ENCODE peak calls at places on chromosomes 11 and 22, in seven cellular contexts. T, F, E, C, Z, I and Q are unnamed samples.

GRCh38 chr22:40027191-40028097 is 32.7 kb downstream of the FAM83F start:
- DNase-seq in T (no peak), F (no peak), Z (no peak), E (no peak), C (no peak), I (no peak), Q (no peak)

GRCh38 chr11:60810583-60810982 is 25.4 kb downstream of the MS4A10 start:
- DNase-seq in Z (no peak), T (no peak), I (no peak), C (no peak), E (no peak), F (peak), Q (no peak)

GRCh38 chr11:134369656-134370525 is 38.1 kb downstream of the GLB1L2 start:
- DNase-seq in C (no peak), F (no peak), I (no peak), T (peak), E (no peak), Z (no peak), Q (no peak)

GRCh38 chr22:24686280-24686679 is 83.3 kb downstream of the GGT1 start:
- DNase-seq in I (no peak), T (no peak), E (no peak), C (no peak), Z (no peak), F (no peak), Q (no peak)

GRCh38 chr22:39527481-39527961 is 5.0 kb downstream of the RPS19BP1 start:
- DNase-seq in C (no peak), T (no peak), F (peak), Z (peak), I (no peak), E (no peak), Q (no peak)

GRCh38 chr11:60951909-60952741 is at the start of gene SLC15A3:
- DNase-seq in F (peak), I (peak), C (peak), Z (peak), T (peak), E (peak), Q (no peak)

GRCh38 chr11:132234878-132235277 is 864.5 kb downstream of the NTM start:
- DNase-seq in T (no peak), F (no peak), C (no peak), I (no peak), Z (no peak), E (no peak), Q (no peak)

GRCh38 chr11:88310246-88310645 is 27.3 kb downstream of the CTSC start:
- DNase-seq in Z (no peak), T (no peak), C (no peak), E (no peak), F (no peak), I (no peak), Q (no peak)

GRCh38 chr11:34149274-34149673 is 43.8 kb downstream of the NAT10 start:
- DNase-seq in E (no peak), I (no peak), F (no peak), C (no peak), T (peak), Z (no peak), Q (no peak)

GRCh38 chr11:119361056-119361787 is 14.7 kb upstream of the MFRP start:
- DNase-seq in C (no peak), F (no peak), Z (peak), T (peak), E (no peak), I (no peak), Q (no peak)

GRCh38 chr22:20651286-20651685 is 122.6 kb upstream of the SERPIND1 start:
- DNase-seq in T (no peak), I (no peak), E (no peak), F (no peak), C (no peak), Z (peak), Q (no peak)

GRCh38 chr22:20657963-20658362 is 116.0 kb upstream of the SERPIND1 start:
- DNase-seq in T (no peak), E (no peak), Z (no peak), I (no peak), F (no peak), C (no peak), Q (no peak)

GRCh38 chr11:76408171-76408965 is 27.2 kb downstream of the GVQW3 start:
- DNase-seq in Z (no peak), F (no peak), C (no peak), E (no peak), I (no peak), T (no peak), Q (no peak)

GRCh38 chr22:20751185-20751851 is 22.6 kb upstream of the SERPIND1 start:
- DNase-seq in T (no peak), E (no peak), F (no peak), I (no peak), C (no peak), Z (no peak), Q (no peak)

GRCh38 chr11:9639099-9639498 is 24.8 kb upstream of the SWAP70 start:
- DNase-seq in T (no peak), E (no peak), Z (no peak), F (peak), C (no peak), I (no peak), Q (no peak)

GRCh38 chr11:44870142-44870541 is 80.5 kb downstream of the TP53I11 start:
- DNase-seq in E (no peak), F (no peak), I (no peak), Z (no peak), C (no peak), T (no peak), Q (no peak)

GRCh38 chr22:19387575-19387974 is 44.0 kb downstream of the HIRA start:
- DNase-seq in Z (peak), C (no peak), F (no peak), T (peak), E (no peak), I (no peak), Q (no peak)

GRCh38 chr22:35904332-35904692 is 124.3 kb downstream of the RBFOX2 start:
- DNase-seq in E (no peak), T (no peak), I (no peak), F (no peak), Z (no peak), C (no peak), Q (no peak)

GRCh38 chr22:24231706-24232105 is 13.2 kb downstream of the GGT5 start:
- DNase-seq in I (no peak), T (no peak), Z (no peak), F (no peak), C (no peak), E (no peak), Q (no peak)

GRCh38 chr11:60130496-60130895 is 42.0 kb downstream of the MS4A2 start:
- DNase-seq in F (peak), Z (no peak), I (no peak), C (no peak), E (no peak), T (no peak), Q (peak)

GRCh38 chr22:31944700-31945477 is 554 bp downstream of the YWHAH start:
- DNase-seq in E (peak), F (peak), I (peak), T (peak), C (no peak), Z (peak), Q (peak)

GRCh38 chr11:124674571-124674970 is 867 bp downstream of the SPA17 start:
- DNase-seq in C (no peak), Z (no peak), F (no peak), E (no peak), I (no peak), T (no peak), Q (no peak)

GRCh38 chr11:124674168-124674517 is 439 bp downstream of the SPA17 start:
- DNase-seq in Z (no peak), F (no peak), I (no peak), E (no peak), T (no peak), C (no peak), Q (no peak)

GRCh38 chr11:124670732-124671131 is 2.8 kb downstream of the SIAE start:
- DNase-seq in T (no peak), E (no peak), F (no peak), C (no peak), Z (no peak), I (no peak), Q (peak)

GRCh38 chr11:124672531-124673215 is 866 bp downstream of the SIAE start:
- DNase-seq in E (no peak), F (no peak), Z (no peak), C (no peak), I (no peak), T (no peak), Q (peak)

GRCh38 chr11:124673333-124674167 is at the start of the genes SIAE and SPA17:
- DNase-seq in F (peak), I (peak), E (peak), C (peak), Z (peak), T (peak), Q (peak)
- TF ChIP-seq POLR2A in F (peak), I (peak), E (no peak), C (peak), Z (peak), T (peak), Q (peak)

GRCh38 chr22:17171313-17172171 is 12.5 kb upstream of the HDHD5 start:
- DNase-seq in F (peak), C (peak), I (peak), T (peak), Z (peak), E (peak), Q (peak)
- TF ChIP-seq POLR2A in F (peak), C (peak), I (peak), T (no peak), Z (peak), E (peak), Q (peak)

GRCh38 chr22:49064836-49065235 is 762.8 kb downstream of the BRD1 start:
- DNase-seq in C (no peak), Z (no peak), I (no peak), T (peak), F (no peak), E (no peak), Q (no peak)

GRCh38 chr22:49066619-49067018 is 761.1 kb downstream of the BRD1 start:
- DNase-seq in I (no peak), T (no peak), E (no peak), C (no peak), Z (no peak), F (no peak), Q (no peak)

GRCh38 chr22:49063040-49063329 is 764.7 kb downstream of the BRD1 start:
- DNase-seq in C (no peak), F (no peak), E (no peak), I (no peak), T (peak), Z (no peak), Q (no peak)

GRCh38 chr22:49057910-49058309 is 769.8 kb downstream of the BRD1 start:
- DNase-seq in T (peak), C (no peak), F (no peak), E (no peak), I (no peak), Z (no peak), Q (no peak)

DNA sequence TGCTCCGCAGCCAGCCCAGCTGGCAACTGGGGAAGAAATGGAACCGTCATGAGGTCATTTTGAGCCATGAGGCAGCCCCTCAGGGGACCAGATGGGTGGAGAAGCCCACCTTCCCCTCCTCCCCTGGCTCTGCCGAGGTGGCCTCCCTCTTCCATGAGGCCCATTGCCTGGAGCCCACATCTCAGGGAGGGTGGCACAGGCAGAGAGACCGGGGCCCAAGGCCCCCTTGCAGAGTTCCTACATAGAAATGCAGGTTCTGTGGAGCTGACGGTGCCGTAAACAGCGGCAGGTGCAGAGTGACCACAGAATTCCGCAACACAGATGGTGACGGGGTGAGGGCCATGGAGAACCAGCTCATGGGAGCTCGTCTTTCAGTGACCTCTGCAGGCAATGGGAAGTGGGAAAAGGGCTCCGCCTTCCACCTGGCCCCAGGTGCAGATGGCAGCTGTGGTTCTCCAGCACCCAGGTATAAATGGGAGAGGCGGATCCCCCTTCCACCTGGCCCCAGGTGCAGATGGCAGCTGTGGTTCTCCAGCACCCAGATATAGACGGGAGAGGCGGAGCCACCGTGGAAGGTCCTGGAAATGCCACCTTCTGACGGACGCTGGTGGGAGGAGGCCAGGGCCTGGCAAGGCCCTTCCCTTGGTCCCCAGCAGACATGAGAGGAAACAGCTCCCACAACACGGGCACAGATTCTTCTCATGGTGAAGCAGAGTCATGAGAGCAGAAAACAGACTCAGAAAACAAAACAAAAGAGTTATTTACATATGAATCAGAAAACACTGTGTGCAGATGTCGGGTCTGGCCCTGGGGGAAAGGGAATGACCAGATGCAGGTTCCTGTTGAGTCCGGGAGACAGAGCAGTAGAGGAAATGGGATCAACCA is 765.3 kb downstream of the BRD1 start:
- DNase-seq in E (no peak), T (peak), Z (no peak), C (no peak), F (no peak), I (no peak), Q (no peak)
- TF ChIP-seq POLR2A in E (no peak), T (no peak), Z (no peak), C (no peak), F (no peak), I (no peak), Q (no peak)

DNA sequence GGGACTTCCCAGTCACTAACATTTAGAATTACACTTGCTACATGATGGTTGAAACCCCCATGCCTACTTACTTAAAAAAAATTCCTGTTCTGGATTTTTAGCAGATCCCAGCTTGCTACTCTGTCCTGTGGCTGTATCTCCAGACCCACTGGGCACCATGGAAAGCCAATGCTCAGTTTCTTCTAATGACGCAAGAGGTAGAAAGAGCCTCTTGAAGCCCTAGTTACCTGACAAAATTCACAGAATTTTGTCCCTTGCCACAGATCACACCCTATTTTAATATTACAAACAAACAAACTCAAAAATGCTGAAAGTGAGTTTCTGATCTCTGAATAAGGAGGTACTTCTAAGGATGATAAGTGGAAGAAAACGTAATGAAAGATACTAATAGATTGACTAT is 24.3 kb upstream of the TENM4 start:
- DNase-seq in I (no peak), Z (no peak), F (no peak), T (no peak), E (no peak), C (no peak), Q (no peak)
- TF ChIP-seq POLR2A in I (no peak), Z (no peak), F (no peak), T (no peak), E (no peak), C (no peak), Q (no peak)

GRCh38 chr11:66069715-66070603 is at the start of gene PACS1:
- DNase-seq in T (peak), C (no peak), Z (peak), F (peak), E (peak), I (peak), Q (peak)
- TF ChIP-seq POLR2A in T (no peak), C (peak), Z (peak), F (peak), E (peak), I (peak), Q (peak)

DNA sequence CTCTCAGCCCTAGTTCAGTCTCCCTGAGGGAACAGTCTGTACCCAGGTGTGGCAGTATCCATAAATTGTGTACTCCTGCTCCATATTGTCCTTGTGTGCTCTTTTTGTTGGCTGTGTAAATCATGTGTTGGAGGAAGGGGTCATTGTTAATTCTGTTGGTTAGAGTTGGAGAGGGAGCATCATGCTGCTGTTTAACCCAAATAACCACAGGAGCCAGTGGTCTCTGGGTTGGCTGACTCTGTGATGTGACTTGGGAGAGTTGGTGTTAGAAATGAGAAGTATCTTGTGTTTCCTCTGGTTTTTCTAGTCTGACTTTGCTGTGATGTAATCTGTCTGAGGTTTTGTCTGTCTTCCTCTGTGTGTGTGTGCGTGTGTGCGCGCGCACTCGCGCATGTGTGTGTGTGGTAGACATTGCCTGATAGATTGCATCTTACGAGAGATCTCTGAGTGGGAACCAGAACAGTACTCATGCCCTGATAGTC is 30.5 kb downstream of the CTNND1 start:
- DNase-seq in F (peak), T (peak), C (peak), Z (peak), I (peak), E (peak), Q (peak)
- TF ChIP-seq POLR2A in F (peak), T (no peak), C (no peak), Z (no peak), I (peak), E (peak), Q (no peak)